ENCODE peak calls at places on chromosomes 2 and 18, in eight cellular contexts. One of them, this sample, is unnamed.

GRCh38 chr18:3293196-3293951 is 31.4 kb downstream of the MYL12B start:
- DNase-seq in effector memory CD4-positive, alpha-beta T cell: no peak
- DNase-seq in GM12878: no peak
- DNase-seq in upper lobe of right lung: no peak
- DNase-seq in tibial nerve: no peak
- DNase-seq in gastrocnemius medialis: no peak
- DNase-seq in CD8-positive, alpha-beta T cell: no peak
- DNase-seq in CD8-positive, alpha-beta memory T cell: no peak
- DNase-seq in this sample: no peak

GRCh38 chr2:9263388-9263787 is 56.8 kb downstream of the ASAP2 start:
- DNase-seq in effector memory CD4-positive, alpha-beta T cell: no peak
- DNase-seq in upper lobe of right lung: peak; percentile 68
- DNase-seq in CD8-positive, alpha-beta T cell: no peak
- DNase-seq in GM12878: no peak
- DNase-seq in tibial nerve: no peak
- DNase-seq in gastrocnemius medialis: no peak
- DNase-seq in CD8-positive, alpha-beta memory T cell: no peak
- DNase-seq in this sample: no peak

GRCh38 chr2:3041841-3042600 is 335.6 kb downstream of the EIPR1 start:
- DNase-seq in upper lobe of right lung: no peak
- DNase-seq in CD8-positive, alpha-beta T cell: no peak
- DNase-seq in effector memory CD4-positive, alpha-beta T cell: no peak
- DNase-seq in gastrocnemius medialis: no peak
- DNase-seq in tibial nerve: no peak
- DNase-seq in CD8-positive, alpha-beta memory T cell: no peak
- DNase-seq in GM12878: no peak
- DNase-seq in this sample: peak; percentile 90

GRCh38 chr2:127585270-127585807 is 49.9 kb downstream of the MYO7B start:
- DNase-seq in gastrocnemius medialis: no peak
- DNase-seq in effector memory CD4-positive, alpha-beta T cell: no peak
- DNase-seq in upper lobe of right lung: no peak
- DNase-seq in GM12878: no peak
- DNase-seq in CD8-positive, alpha-beta memory T cell: no peak
- DNase-seq in CD8-positive, alpha-beta T cell: no peak
- DNase-seq in tibial nerve: no peak
- DNase-seq in this sample: no peak

GRCh38 chr2:96427917-96428316 is 77.2 kb downstream of the NEURL3 start:
- DNase-seq in gastrocnemius medialis: no peak
- DNase-seq in GM12878: no peak
- DNase-seq in upper lobe of right lung: no peak
- DNase-seq in effector memory CD4-positive, alpha-beta T cell: no peak
- DNase-seq in tibial nerve: no peak
- DNase-seq in CD8-positive, alpha-beta T cell: no peak
- DNase-seq in CD8-positive, alpha-beta memory T cell: no peak
- DNase-seq in this sample: peak; percentile 34

GRCh38 chr2:226508683-226509082 is 290.9 kb downstream of the IRS1 start:
- DNase-seq in effector memory CD4-positive, alpha-beta T cell: no peak
- DNase-seq in CD8-positive, alpha-beta T cell: no peak
- DNase-seq in tibial nerve: no peak
- DNase-seq in CD8-positive, alpha-beta memory T cell: no peak
- DNase-seq in upper lobe of right lung: no peak
- DNase-seq in GM12878: no peak
- DNase-seq in gastrocnemius medialis: no peak
- DNase-seq in this sample: no peak

GRCh38 chr2:84792856-84793522 is 87.9 kb downstream of the TRABD2A start:
- DNase-seq in gastrocnemius medialis: no peak
- DNase-seq in GM12878: no peak
- DNase-seq in effector memory CD4-positive, alpha-beta T cell: no peak
- DNase-seq in upper lobe of right lung: no peak
- DNase-seq in CD8-positive, alpha-beta memory T cell: no peak
- DNase-seq in tibial nerve: no peak
- DNase-seq in CD8-positive, alpha-beta T cell: no peak
- DNase-seq in this sample: no peak

GRCh38 chr2:49210191-49210590 is 55.9 kb upstream of the FSHR start:
- DNase-seq in tibial nerve: no peak
- DNase-seq in upper lobe of right lung: no peak
- DNase-seq in GM12878: no peak
- DNase-seq in effector memory CD4-positive, alpha-beta T cell: no peak
- DNase-seq in CD8-positive, alpha-beta memory T cell: no peak
- DNase-seq in gastrocnemius medialis: no peak
- DNase-seq in CD8-positive, alpha-beta T cell: no peak
- DNase-seq in this sample: peak; percentile 46

GRCh38 chr2:47007221-47007825 is 91.7 kb upstream of the MCFD2 start:
- DNase-seq in upper lobe of right lung: no peak
- DNase-seq in tibial nerve: no peak
- DNase-seq in GM12878: no peak
- DNase-seq in gastrocnemius medialis: no peak
- DNase-seq in effector memory CD4-positive, alpha-beta T cell: no peak
- DNase-seq in CD8-positive, alpha-beta T cell: no peak
- DNase-seq in CD8-positive, alpha-beta memory T cell: no peak
- DNase-seq in this sample: no peak

GRCh38 chr2:47003641-47004427 is 88.2 kb upstream of the MCFD2 start:
- DNase-seq in gastrocnemius medialis: no peak
- DNase-seq in effector memory CD4-positive, alpha-beta T cell: no peak
- DNase-seq in CD8-positive, alpha-beta T cell: no peak
- DNase-seq in CD8-positive, alpha-beta memory T cell: no peak
- DNase-seq in GM12878: no peak
- DNase-seq in upper lobe of right lung: no peak
- DNase-seq in tibial nerve: no peak
- DNase-seq in this sample: no peak

GRCh38 chr2:47004905-47005495 is 89.4 kb upstream of the MCFD2 start:
- DNase-seq in GM12878: no peak
- DNase-seq in tibial nerve: no peak
- DNase-seq in CD8-positive, alpha-beta memory T cell: no peak
- DNase-seq in effector memory CD4-positive, alpha-beta T cell: no peak
- DNase-seq in gastrocnemius medialis: no peak
- DNase-seq in upper lobe of right lung: no peak
- DNase-seq in CD8-positive, alpha-beta T cell: no peak
- DNase-seq in this sample: no peak

GRCh38 chr2:47006374-47007220 is 91.0 kb upstream of the MCFD2 start:
- DNase-seq in CD8-positive, alpha-beta memory T cell: no peak
- DNase-seq in upper lobe of right lung: no peak
- DNase-seq in CD8-positive, alpha-beta T cell: no peak
- DNase-seq in GM12878: no peak
- DNase-seq in tibial nerve: no peak
- DNase-seq in effector memory CD4-positive, alpha-beta T cell: no peak
- DNase-seq in gastrocnemius medialis: no peak
- DNase-seq in this sample: peak; percentile 20

DNA sequence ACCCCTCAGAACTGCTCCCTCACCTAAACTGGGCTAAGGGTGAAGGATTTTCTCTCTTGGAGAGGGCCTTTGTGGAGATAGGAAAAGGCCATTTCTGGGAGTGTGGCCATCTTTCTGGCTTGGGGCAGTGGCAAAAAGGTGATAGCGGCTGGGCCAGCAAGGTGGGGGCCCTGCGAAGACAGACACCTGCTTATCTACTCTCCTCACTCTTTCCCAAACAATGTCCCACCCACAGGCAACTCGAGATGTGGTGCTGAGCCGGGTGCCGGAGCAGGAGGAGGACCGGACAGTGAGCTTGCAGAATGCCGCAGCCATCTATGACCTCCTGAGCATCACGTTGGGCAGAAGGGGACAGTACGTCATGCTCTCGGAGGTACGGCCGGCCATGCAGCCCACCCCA is 90.1 kb upstream of the MCFD2 start:
- DNase-seq in effector memory CD4-positive, alpha-beta T cell: no peak
- DNase-seq in upper lobe of right lung: no peak
- DNase-seq in gastrocnemius medialis: no peak
- DNase-seq in CD8-positive, alpha-beta T cell: no peak
- DNase-seq in tibial nerve: no peak
- DNase-seq in GM12878: no peak
- DNase-seq in CD8-positive, alpha-beta memory T cell: no peak
- DNase-seq in this sample: no peak
- H3K27ac ChIP-seq in effector memory CD4-positive, alpha-beta T cell: no peak overlapping the region
- H3K27ac ChIP-seq in upper lobe of right lung: no peak overlapping the region
- H3K27ac ChIP-seq in gastrocnemius medialis: no peak overlapping the region
- H3K27ac ChIP-seq in CD8-positive, alpha-beta T cell: no peak overlapping the region
- H3K27ac ChIP-seq in tibial nerve: no peak overlapping the region
- H3K27ac ChIP-seq in GM12878: no peak overlapping the region
- H3K27ac ChIP-seq in CD8-positive, alpha-beta memory T cell: no peak overlapping the region
- H3K27ac ChIP-seq in this sample: no peak overlapping the region

GRCh38 chr2:10330700-10331032 is 28.0 kb downstream of the HPCAL1 start:
- DNase-seq in CD8-positive, alpha-beta memory T cell: no peak
- DNase-seq in gastrocnemius medialis: no peak
- DNase-seq in CD8-positive, alpha-beta T cell: peak; percentile 31
- DNase-seq in tibial nerve: no peak
- DNase-seq in effector memory CD4-positive, alpha-beta T cell: no peak
- DNase-seq in GM12878: no peak
- DNase-seq in upper lobe of right lung: no peak
- DNase-seq in this sample: no peak

GRCh38 chr2:10332402-10333246 is 29.9 kb downstream of the HPCAL1 start:
- DNase-seq in CD8-positive, alpha-beta T cell: no peak
- DNase-seq in effector memory CD4-positive, alpha-beta T cell: no peak
- DNase-seq in tibial nerve: no peak
- DNase-seq in GM12878: no peak
- DNase-seq in gastrocnemius medialis: no peak
- DNase-seq in upper lobe of right lung: no peak
- DNase-seq in CD8-positive, alpha-beta memory T cell: no peak
- DNase-seq in this sample: no peak

GRCh38 chr2:10331702-10332401 is 29.1 kb downstream of the HPCAL1 start:
- DNase-seq in upper lobe of right lung: no peak
- DNase-seq in GM12878: peak; percentile 51
- DNase-seq in effector memory CD4-positive, alpha-beta T cell: peak; percentile 29
- DNase-seq in CD8-positive, alpha-beta T cell: peak; percentile 49
- DNase-seq in CD8-positive, alpha-beta memory T cell: peak; percentile 73
- DNase-seq in tibial nerve: no peak
- DNase-seq in gastrocnemius medialis: no peak
- DNase-seq in this sample: no peak

GRCh38 chr2:10329880-10330699 is 27.4 kb downstream of the HPCAL1 start:
- DNase-seq in CD8-positive, alpha-beta memory T cell: peak; percentile 60
- DNase-seq in CD8-positive, alpha-beta T cell: peak; percentile 47
- DNase-seq in GM12878: no peak
- DNase-seq in tibial nerve: no peak
- DNase-seq in gastrocnemius medialis: no peak
- DNase-seq in effector memory CD4-positive, alpha-beta T cell: peak; percentile 31
- DNase-seq in upper lobe of right lung: no peak
- DNase-seq in this sample: no peak

DNA sequence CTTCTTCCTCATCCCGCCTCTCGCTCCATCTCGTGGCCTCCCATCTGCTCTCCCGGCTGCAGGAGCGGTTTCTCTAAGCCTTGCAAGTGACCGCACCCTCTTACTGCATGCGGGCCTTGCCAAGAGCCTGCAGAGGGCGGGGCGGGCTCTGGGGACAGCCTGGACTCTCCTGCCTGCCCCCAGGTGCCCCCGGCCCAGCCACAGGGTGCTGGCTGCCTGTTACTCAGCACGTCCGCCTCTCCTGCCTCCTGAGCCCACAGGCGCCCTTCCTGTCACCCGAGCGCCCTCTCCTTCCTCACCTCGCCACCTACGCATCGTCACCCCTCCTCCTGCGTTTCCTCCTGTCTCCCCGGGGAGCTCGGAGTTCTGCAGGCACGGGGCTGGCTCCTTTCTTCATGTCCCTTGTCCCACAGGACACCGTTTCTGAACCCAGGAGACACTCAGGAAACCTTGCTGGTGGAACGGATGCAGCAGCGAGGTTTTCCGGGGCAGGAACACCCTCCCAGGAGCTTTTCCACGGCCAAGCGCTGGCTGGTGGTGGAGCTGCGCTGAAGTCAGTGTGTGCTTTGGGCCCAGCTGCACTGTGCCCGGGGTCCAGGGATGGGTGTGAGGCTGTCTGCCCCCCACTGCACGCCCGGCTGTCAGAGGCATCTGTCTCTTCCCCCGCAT is 28.5 kb downstream of the HPCAL1 start:
- DNase-seq in GM12878: peak; percentile 40
- DNase-seq in effector memory CD4-positive, alpha-beta T cell: peak; percentile 54
- DNase-seq in CD8-positive, alpha-beta memory T cell: peak; percentile 78
- DNase-seq in upper lobe of right lung: peak; percentile 92
- DNase-seq in gastrocnemius medialis: peak; percentile 19
- DNase-seq in CD8-positive, alpha-beta T cell: peak; percentile 73
- DNase-seq in tibial nerve: peak; percentile 22
- DNase-seq in this sample: no peak
- H3K4me3 ChIP-seq in GM12878: peak overlapping the region; percentile 62
- H3K4me3 ChIP-seq in effector memory CD4-positive, alpha-beta T cell: peak overlapping the region; percentile 64
- H3K4me3 ChIP-seq in CD8-positive, alpha-beta memory T cell: peak overlapping the region; percentile 86
- H3K4me3 ChIP-seq in upper lobe of right lung: peak overlapping the region; percentile 37
- H3K4me3 ChIP-seq in gastrocnemius medialis: no peak overlapping the region
- H3K4me3 ChIP-seq in CD8-positive, alpha-beta T cell: peak overlapping the region; percentile 80
- H3K4me3 ChIP-seq in tibial nerve: no peak overlapping the region
- H3K4me3 ChIP-seq in this sample: no peak overlapping the region

GRCh38 chr18:9140984-9141383 is 4.4 kb downstream of the ANKRD12 start:
- DNase-seq in GM12878: no peak
- DNase-seq in gastrocnemius medialis: no peak
- DNase-seq in CD8-positive, alpha-beta T cell: no peak
- DNase-seq in effector memory CD4-positive, alpha-beta T cell: no peak
- DNase-seq in upper lobe of right lung: no peak
- DNase-seq in CD8-positive, alpha-beta memory T cell: no peak
- DNase-seq in tibial nerve: no peak
- DNase-seq in this sample: no peak

GRCh38 chr18:9140381-9140780 is 3.8 kb downstream of the ANKRD12 start:
- DNase-seq in gastrocnemius medialis: no peak
- DNase-seq in CD8-positive, alpha-beta T cell: no peak
- DNase-seq in upper lobe of right lung: no peak
- DNase-seq in CD8-positive, alpha-beta memory T cell: no peak
- DNase-seq in tibial nerve: no peak
- DNase-seq in effector memory CD4-positive, alpha-beta T cell: no peak
- DNase-seq in GM12878: no peak
- DNase-seq in this sample: no peak

GRCh38 chr18:9137168-9138066 is 836 bp downstream of the ANKRD12 start:
- DNase-seq in tibial nerve: peak; percentile 22
- DNase-seq in CD8-positive, alpha-beta T cell: peak; percentile 66
- DNase-seq in gastrocnemius medialis: peak; percentile 24
- DNase-seq in GM12878: no peak
- DNase-seq in upper lobe of right lung: peak; percentile 86
- DNase-seq in effector memory CD4-positive, alpha-beta T cell: peak; percentile 65
- DNase-seq in CD8-positive, alpha-beta memory T cell: peak; percentile 83
- DNase-seq in this sample: peak; percentile 73

GRCh38 chr18:9136315-9137141 is at the start of gene ANKRD12:
- DNase-seq in GM12878: peak; percentile 89
- DNase-seq in tibial nerve: peak; percentile 93
- DNase-seq in CD8-positive, alpha-beta memory T cell: peak; percentile 99
- DNase-seq in CD8-positive, alpha-beta T cell: peak; percentile 98
- DNase-seq in effector memory CD4-positive, alpha-beta T cell: peak; percentile 98
- DNase-seq in upper lobe of right lung: peak; percentile 99
- DNase-seq in gastrocnemius medialis: peak; percentile 96
- DNase-seq in this sample: peak; percentile 97

DNA sequence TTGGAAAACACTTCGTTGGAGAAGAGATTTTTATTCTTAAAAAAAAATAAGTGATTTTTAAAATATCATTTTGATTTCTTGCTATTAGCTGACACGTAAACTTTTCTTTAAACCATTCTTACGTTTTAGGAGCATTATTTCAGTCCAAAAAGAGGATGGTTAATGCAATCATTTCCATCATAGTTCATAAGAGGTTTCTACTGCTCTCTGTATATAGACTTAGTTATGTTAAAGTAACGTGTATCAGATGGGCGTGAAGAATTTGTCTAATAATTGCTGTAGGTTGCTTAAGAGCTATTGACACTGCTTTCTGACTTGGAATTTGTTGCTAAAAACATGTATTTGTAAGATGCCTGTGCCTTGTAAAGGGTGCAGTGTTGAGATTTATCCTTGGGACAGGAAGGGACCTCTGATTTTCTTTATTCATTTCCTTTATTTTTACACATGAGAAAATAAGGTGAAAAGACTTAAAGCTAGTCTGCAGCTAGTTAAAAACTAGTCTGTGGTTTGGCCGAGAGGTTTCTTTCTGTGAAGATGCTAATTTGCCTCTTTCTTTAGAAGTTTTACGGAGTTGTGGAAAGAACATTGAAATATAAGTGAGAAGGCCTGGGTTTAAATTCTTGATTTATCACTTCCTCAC is 2.9 kb downstream of the ANKRD12 start:
- DNase-seq in CD8-positive, alpha-beta T cell: no peak
- DNase-seq in effector memory CD4-positive, alpha-beta T cell: no peak
- DNase-seq in tibial nerve: no peak
- DNase-seq in GM12878: no peak
- DNase-seq in gastrocnemius medialis: no peak
- DNase-seq in CD8-positive, alpha-beta memory T cell: no peak
- DNase-seq in upper lobe of right lung: no peak
- DNase-seq in this sample: no peak
- H3K4me1 ChIP-seq in CD8-positive, alpha-beta T cell: peaks cover 73% of the 10 kb centered on the region
- H3K4me1 ChIP-seq in effector memory CD4-positive, alpha-beta T cell: peaks cover 49% of the 10 kb centered on the region
- H3K4me1 ChIP-seq in tibial nerve: peaks cover 81% of the 10 kb centered on the region
- H3K4me1 ChIP-seq in GM12878: peaks cover 22% of the 10 kb centered on the region
- H3K4me1 ChIP-seq in gastrocnemius medialis: peaks cover 67% of the 10 kb centered on the region
- H3K4me1 ChIP-seq in CD8-positive, alpha-beta memory T cell: peaks cover 76% of the 10 kb centered on the region
- H3K4me1 ChIP-seq in upper lobe of right lung: peaks cover 64% of the 10 kb centered on the region
- H3K4me1 ChIP-seq in this sample: peaks cover 56% of the 10 kb centered on the region

DNA sequence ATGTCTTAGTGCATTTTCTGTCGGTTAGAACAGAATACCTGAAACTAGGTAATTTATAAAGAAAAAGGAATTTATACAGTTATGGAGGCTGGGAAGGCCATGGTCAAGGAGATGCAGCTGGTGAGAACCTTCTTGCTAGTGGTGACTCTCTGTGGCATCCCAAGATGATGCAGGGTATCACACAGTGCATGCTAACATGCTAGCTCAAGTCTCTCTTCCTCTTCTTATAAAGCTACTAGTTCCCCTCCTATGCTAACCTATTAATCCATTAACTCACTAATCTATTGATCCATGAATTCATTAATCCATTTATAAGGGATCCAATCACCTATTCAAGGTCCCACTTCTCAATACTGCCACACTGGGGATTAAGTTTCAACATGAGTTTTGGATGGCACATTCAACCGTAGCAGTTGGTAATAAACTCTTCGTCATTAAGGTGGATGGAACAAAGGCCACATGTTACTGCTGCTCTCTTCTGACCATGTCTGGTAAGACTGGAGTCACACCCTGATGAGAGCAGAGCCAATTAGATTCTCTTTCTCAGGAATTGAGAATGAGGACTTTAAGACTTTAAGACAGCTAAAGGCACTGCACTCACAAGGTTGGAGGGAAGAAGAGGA is 211.6 kb upstream of the SMAD7 start:
- DNase-seq in CD8-positive, alpha-beta T cell: no peak
- DNase-seq in tibial nerve: no peak
- DNase-seq in upper lobe of right lung: no peak
- DNase-seq in effector memory CD4-positive, alpha-beta T cell: no peak
- DNase-seq in GM12878: peak; percentile 68
- DNase-seq in CD8-positive, alpha-beta memory T cell: no peak
- DNase-seq in gastrocnemius medialis: no peak
- DNase-seq in this sample: no peak
- H3K27ac ChIP-seq in CD8-positive, alpha-beta T cell: no peak overlapping the region
- H3K27ac ChIP-seq in tibial nerve: no peak overlapping the region
- H3K27ac ChIP-seq in upper lobe of right lung: no peak overlapping the region
- H3K27ac ChIP-seq in effector memory CD4-positive, alpha-beta T cell: no peak overlapping the region
- H3K27ac ChIP-seq in GM12878: peak overlapping the region; percentile 71
- H3K27ac ChIP-seq in CD8-positive, alpha-beta memory T cell: no peak overlapping the region
- H3K27ac ChIP-seq in gastrocnemius medialis: no peak overlapping the region
- H3K27ac ChIP-seq in this sample: no peak overlapping the region

This sample was measured in body of pancreas.